ENCODE peak calls at places on chromosomes 6 and 20, in four cellular contexts. One of them, this sample, is unnamed.

GRCh38 chr6:27667651-27668441 is 194.9 kb upstream of the ZNF184 start:
- DNase-seq in epithelial cell of esophagus: peak; percentile 44
- DNase-seq in HFFc6: no peak
- DNase-seq in ureter: no peak
- DNase-seq in this sample: no peak

GRCh38 chr6:11092654-11093053 is 980 bp upstream of the SMIM13 start:
- DNase-seq in epithelial cell of esophagus: no peak
- DNase-seq in HFFc6: no peak
- DNase-seq in ureter: no peak
- DNase-seq in this sample: no peak

GRCh38 chr6:50007821-50008220 is 14.0 kb downstream of the DEFB110 start:
- DNase-seq in epithelial cell of esophagus: peak; percentile 69
- DNase-seq in HFFc6: no peak
- DNase-seq in ureter: no peak
- DNase-seq in this sample: no peak

GRCh38 chr6:134029495-134030455 is 22.6 kb downstream of the SLC2A12 start:
- DNase-seq in epithelial cell of esophagus: peak; percentile 48
- DNase-seq in HFFc6: peak; percentile 80
- DNase-seq in ureter: no peak
- DNase-seq in this sample: no peak

GRCh38 chr6:31639043-31639442 is 13.4 kb downstream of the BAG6 start:
- DNase-seq in epithelial cell of esophagus: no peak
- DNase-seq in HFFc6: no peak
- DNase-seq in ureter: no peak
- DNase-seq in this sample: no peak

GRCh38 chr6:41629128-41629527 is 9.1 kb upstream of the MDFI start:
- DNase-seq in epithelial cell of esophagus: no peak
- DNase-seq in HFFc6: no peak
- DNase-seq in ureter: no peak
- DNase-seq in this sample: no peak

GRCh38 chr6:7529141-7529540 is 12.3 kb upstream of the DSP start:
- DNase-seq in epithelial cell of esophagus: no peak
- DNase-seq in HFFc6: no peak
- DNase-seq in ureter: no peak
- DNase-seq in this sample: no peak

GRCh38 chr6:108737594-108738546 is 110.4 kb upstream of the ARMC2 start:
- DNase-seq in epithelial cell of esophagus: peak; percentile 99
- DNase-seq in HFFc6: peak; percentile 96
- DNase-seq in ureter: peak; percentile 60
- DNase-seq in this sample: no peak

GRCh38 chr6:157434349-157435016 is 53.5 kb downstream of the ZDHHC14 start:
- DNase-seq in epithelial cell of esophagus: no peak
- DNase-seq in HFFc6: no peak
- DNase-seq in ureter: peak; percentile 54
- DNase-seq in this sample: no peak

GRCh38 chr20:6173481-6173880 is 50.7 kb upstream of the FERMT1 start:
- DNase-seq in epithelial cell of esophagus: no peak
- DNase-seq in HFFc6: no peak
- DNase-seq in ureter: no peak
- DNase-seq in this sample: no peak

GRCh38 chr6:28551891-28552666 is 26.4 kb downstream of the GPX5 start:
- DNase-seq in epithelial cell of esophagus: no peak
- DNase-seq in HFFc6: no peak
- DNase-seq in ureter: no peak
- DNase-seq in this sample: no peak

GRCh38 chr6:42704251-42704936 is 18.0 kb downstream of the PRPH2 start:
- DNase-seq in epithelial cell of esophagus: peak; percentile 9
- DNase-seq in HFFc6: no peak
- DNase-seq in ureter: no peak
- DNase-seq in this sample: no peak

GRCh38 chr6:11025911-11026635 is 18.0 kb downstream of the ELOVL2 start:
- DNase-seq in epithelial cell of esophagus: no peak
- DNase-seq in HFFc6: no peak
- DNase-seq in ureter: no peak
- DNase-seq in this sample: no peak

GRCh38 chr20:51440589-51440988 is 101.9 kb downstream of the NFATC2 start:
- DNase-seq in epithelial cell of esophagus: no peak
- DNase-seq in HFFc6: no peak
- DNase-seq in ureter: no peak
- DNase-seq in this sample: no peak

GRCh38 chr6:13803581-13803980 is 10.8 kb downstream of the MCUR1 start:
- DNase-seq in epithelial cell of esophagus: no peak
- DNase-seq in HFFc6: no peak
- DNase-seq in ureter: no peak
- DNase-seq in this sample: no peak

GRCh38 chr6:163338671-163339405 is 75.7 kb upstream of the QKI start:
- DNase-seq in epithelial cell of esophagus: peak; percentile 5
- DNase-seq in HFFc6: peak; percentile 29
- DNase-seq in ureter: no peak
- DNase-seq in this sample: no peak

GRCh38 chr6:57040011-57040410 is 6.5 kb upstream of the KIAA1586 start:
- DNase-seq in epithelial cell of esophagus: peak; percentile 11
- DNase-seq in HFFc6: no peak
- DNase-seq in ureter: no peak
- DNase-seq in this sample: no peak

GRCh38 chr6:37622639-37623038 is 75.0 kb downstream of the MDGA1 start:
- DNase-seq in epithelial cell of esophagus: peak; percentile 59
- DNase-seq in HFFc6: no peak
- DNase-seq in ureter: no peak
- DNase-seq in this sample: no peak

GRCh38 chr20:2101057-2101934 is at the start of gene STK35:
- DNase-seq in epithelial cell of esophagus: no peak
- DNase-seq in HFFc6: no peak
- DNase-seq in ureter: peak; percentile 82
- DNase-seq in this sample: no peak

GRCh38 chr6:30926644-30927043 is 5.3 kb downstream of the SFTA2 start:
- DNase-seq in epithelial cell of esophagus: peak; percentile 44
- DNase-seq in HFFc6: no peak
- DNase-seq in ureter: no peak
- DNase-seq in this sample: no peak

GRCh38 chr20:5859611-5860010 is 90.7 kb downstream of the TRMT6 start:
- DNase-seq in epithelial cell of esophagus: peak; percentile 26
- DNase-seq in HFFc6: no peak
- DNase-seq in ureter: no peak
- DNase-seq in this sample: no peak

GRCh38 chr20:33663161-33664084 is 1.3 kb downstream of the C20orf144 start:
- DNase-seq in epithelial cell of esophagus: peak; percentile 81
- DNase-seq in HFFc6: peak; percentile 54
- DNase-seq in ureter: peak; percentile 85
- DNase-seq in this sample: no peak

GRCh38 chr6:144471986-144472385 is 186.9 kb downstream of the UTRN start:
- DNase-seq in epithelial cell of esophagus: no peak
- DNase-seq in HFFc6: peak; percentile 46
- DNase-seq in ureter: no peak
- DNase-seq in this sample: no peak

GRCh38 chr6:161476711-161477110 is 202.8 kb upstream of the AGPAT4 start:
- DNase-seq in epithelial cell of esophagus: no peak
- DNase-seq in HFFc6: no peak
- DNase-seq in ureter: no peak
- DNase-seq in this sample: no peak

GRCh38 chr6:144017167-144018094 is 9.4 kb upstream of the PLAGL1 start:
- DNase-seq in epithelial cell of esophagus: no peak
- DNase-seq in HFFc6: no peak
- DNase-seq in ureter: no peak
- DNase-seq in this sample: no peak

GRCh38 chr20:52529856-52530255 is 338.3 kb upstream of the ZFP64 start:
- DNase-seq in epithelial cell of esophagus: no peak
- DNase-seq in HFFc6: no peak
- DNase-seq in ureter: no peak
- DNase-seq in this sample: no peak

GRCh38 chr20:48983423-48984400 is 62.2 kb downstream of the ARFGEF2 start:
- DNase-seq in epithelial cell of esophagus: peak; percentile 89
- DNase-seq in HFFc6: peak; percentile 91
- DNase-seq in ureter: peak; percentile 56
- DNase-seq in this sample: no peak

GRCh38 chr6:142843344-142843743 is 101.6 kb downstream of the HIVEP2 start:
- DNase-seq in epithelial cell of esophagus: no peak
- DNase-seq in HFFc6: no peak
- DNase-seq in ureter: no peak
- DNase-seq in this sample: no peak

GRCh38 chr6:154039231-154039842 is at the start of gene OPRM1:
- DNase-seq in epithelial cell of esophagus: peak; percentile 69
- DNase-seq in HFFc6: no peak
- DNase-seq in ureter: no peak
- DNase-seq in this sample: no peak

GRCh38 chr20:62142252-62143117 is 709 bp downstream of the PSMA7 start:
- DNase-seq in epithelial cell of esophagus: no peak
- DNase-seq in HFFc6: no peak
- DNase-seq in ureter: no peak
- DNase-seq in this sample: no peak

GRCh38 chr6:41939091-41939847 is 2.3 kb downstream of the CCND3 start:
- DNase-seq in epithelial cell of esophagus: no peak
- DNase-seq in HFFc6: peak; percentile 35
- DNase-seq in ureter: no peak
- DNase-seq in this sample: peak; percentile 96

GRCh38 chr20:58688838-58689237 is 3.8 kb upstream of the NPEPL1 start:
- DNase-seq in epithelial cell of esophagus: no peak
- DNase-seq in HFFc6: no peak
- DNase-seq in ureter: no peak
- DNase-seq in this sample: no peak

GRCh38 chr20:62856931-62857619 is 4.5 kb downstream of the TCFL5 start:
- DNase-seq in epithelial cell of esophagus: peak; percentile 87
- DNase-seq in HFFc6: no peak
- DNase-seq in ureter: no peak
- DNase-seq in this sample: no peak

This sample was measured in CMK.